ENCODE peak calls at places on chromosomes 6 and 20, in five cellular contexts. One of them, this sample, is unnamed.

GRCh38 chr20:38060536-38060935 is 27.0 kb downstream of the RPRD1B start:
- DNase-seq in HL-60: no peak
- DNase-seq in kidney tubule cell: peak
- DNase-seq in GM12892: no peak
- DNase-seq in GM23248: peak
- DNase-seq in this sample: peak

GRCh38 chr20:11912664-11913415 is 4.9 kb upstream of the BTBD3 start:
- DNase-seq in GM12892: no peak
- DNase-seq in kidney tubule cell: no peak
- DNase-seq in GM23248: no peak
- DNase-seq in HL-60: no peak
- DNase-seq in this sample: no peak

GRCh38 chr20:45888681-45889080 is 1.3 kb upstream of the SPATA25 start:
- DNase-seq in GM12892: no peak
- DNase-seq in GM23248: no peak
- DNase-seq in HL-60: no peak
- DNase-seq in kidney tubule cell: no peak
- DNase-seq in this sample: no peak

GRCh38 chr6:32700391-32701040 is 34.1 kb upstream of the HLA-DQB1 start:
- DNase-seq in GM23248: peak
- DNase-seq in GM12892: no peak
- DNase-seq in HL-60: no peak
- DNase-seq in kidney tubule cell: peak
- DNase-seq in this sample: peak

GRCh38 chr20:63555661-63556381 is 1.9 kb downstream of the FNDC11 start:
- DNase-seq in HL-60: no peak
- DNase-seq in kidney tubule cell: no peak
- DNase-seq in GM12892: no peak
- DNase-seq in GM23248: no peak
- DNase-seq in this sample: no peak

GRCh38 chr20:63809856-63810255 is 21.2 kb downstream of the ZBTB46 start:
- DNase-seq in GM23248: no peak
- DNase-seq in kidney tubule cell: no peak
- DNase-seq in GM12892: no peak
- DNase-seq in HL-60: no peak
- DNase-seq in this sample: no peak

GRCh38 chr6:15329154-15329781 is 83.4 kb downstream of the JARID2 start:
- DNase-seq in kidney tubule cell: peak
- DNase-seq in GM23248: peak
- DNase-seq in GM12892: no peak
- DNase-seq in HL-60: no peak
- DNase-seq in this sample: peak

GRCh38 chr6:75609639-75610590 is 8.2 kb downstream of the SENP6 start:
- DNase-seq in GM23248: peak
- DNase-seq in HL-60: no peak
- DNase-seq in GM12892: no peak
- DNase-seq in kidney tubule cell: peak
- DNase-seq in this sample: peak

GRCh38 chr6:32852018-32852843 is 1.3 kb downstream of the TAP1 start:
- DNase-seq in HL-60: no peak
- DNase-seq in GM12892: no peak
- DNase-seq in kidney tubule cell: peak
- DNase-seq in GM23248: peak
- DNase-seq in this sample: peak

GRCh38 chr6:150751296-150751695 is 114.2 kb upstream of the MTHFD1L start:
- DNase-seq in GM23248: peak
- DNase-seq in GM12892: no peak
- DNase-seq in HL-60: no peak
- DNase-seq in kidney tubule cell: peak
- DNase-seq in this sample: peak

GRCh38 chr20:19096847-19097246 is 115.6 kb upstream of the SLC24A3 start:
- DNase-seq in HL-60: no peak
- DNase-seq in GM12892: no peak
- DNase-seq in kidney tubule cell: no peak
- DNase-seq in GM23248: no peak
- DNase-seq in this sample: no peak

GRCh38 chr6:113464536-113464935 is 392.6 kb upstream of the MARCKS start:
- DNase-seq in HL-60: no peak
- DNase-seq in GM23248: no peak
- DNase-seq in GM12892: no peak
- DNase-seq in kidney tubule cell: no peak
- DNase-seq in this sample: peak

This sample was measured in EH.